ENCODE peak calls at places on chromosomes 12 and 14, in six cellular contexts. C is GM12892, J is GM12878, L is K562, T is H1, M is HepG2. P is an unnamed sample.

GRCh38 chr12:111393700-111394275 is 11.9 kb upstream of the SH2B3 start:
- DNase-seq in L (peak), T (no peak), C (no peak), J (no peak), M (no peak), P (no peak)

GRCh38 chr12:103771466-103771865 is 69.6 kb downstream of the NT5DC3 start:
- DNase-seq in J (no peak), C (no peak), M (peak), T (peak), L (peak), P (no peak)

GRCh38 chr12:12645485-12645884 is 33.8 kb downstream of the CREBL2 start:
- DNase-seq in T (no peak), L (peak), M (peak), J (no peak), C (no peak), P (no peak)

GRCh38 chr12:106634206-106634605 is 51.4 kb downstream of the RFX4 start:
- DNase-seq in L (no peak), C (no peak), T (no peak), J (no peak), M (no peak), P (no peak)

GRCh38 chr12:122668268-122668667 is 34.9 kb downstream of the HCAR2 start:
- DNase-seq in M (no peak), C (no peak), T (no peak), J (no peak), L (no peak), P (no peak)

GRCh38 chr14:70317969-70318634 is 41.4 kb downstream of the COX16 start:
- DNase-seq in C (no peak), M (peak), T (peak), L (peak), J (peak), P (peak)

GRCh38 chr12:77947326-77947725 is 116.6 kb downstream of the NAV3 start:
- DNase-seq in L (no peak), T (no peak), C (no peak), M (no peak), J (no peak), P (no peak)

GRCh38 chr14:23114669-23115491 is 4.2 kb downstream of the CEBPE start:
- DNase-seq in C (no peak), L (no peak), T (no peak), M (peak), J (no peak), P (no peak)

GRCh38 chr14:60964901-60965300 is 16.0 kb downstream of the TRMT5 start:
- DNase-seq in C (no peak), J (no peak), L (no peak), M (peak), T (no peak), P (no peak)

GRCh38 chr12:64549108-64549507 is 61.2 kb upstream of the RASSF3 start:
- DNase-seq in L (no peak), T (no peak), C (no peak), M (no peak), J (no peak), P (no peak)

GRCh38 chr12:19529933-19530630 is 90.8 kb downstream of the AEBP2 start:
- DNase-seq in L (no peak), T (no peak), C (no peak), M (no peak), J (no peak), P (no peak)

GRCh38 chr12:122836027-122836921 is 1.0 kb downstream of the HIP1R start:
- DNase-seq in L (peak), C (peak), T (no peak), J (peak), M (peak), P (peak)

GRCh38 chr12:120692524-120693033 is 5.6 kb downstream of the MLEC start:
- DNase-seq in C (no peak), M (peak), T (no peak), L (no peak), J (no peak), P (no peak)

GRCh38 chr12:42446761-42447160 is 120.8 kb downstream of the PPHLN1 start:
- DNase-seq in C (no peak), L (no peak), J (no peak), M (no peak), T (no peak), P (no peak)

GRCh38 chr12:52323001-52323400 is 1.8 kb upstream of the KRT83 start:
- DNase-seq in C (no peak), J (no peak), T (no peak), L (no peak), M (no peak), P (no peak)

GRCh38 chr12:84136862-84137367 is 775.7 kb downstream of the SLC6A15 start:
- DNase-seq in T (no peak), J (no peak), L (no peak), C (no peak), M (no peak), P (no peak)

GRCh38 chr12:68884251-68884650 is 48.7 kb downstream of the CPM start:
- DNase-seq in J (no peak), L (no peak), M (no peak), T (no peak), C (no peak), P (no peak)

GRCh38 chr12:6845395-6845794 is 4.7 kb downstream of the GNB3 start:
- DNase-seq in T (no peak), C (no peak), L (no peak), M (no peak), J (no peak), P (no peak)

GRCh38 chr12:52818376-52818775 is 4.5 kb upstream of the KRT4 start:
- DNase-seq in L (no peak), T (no peak), C (no peak), J (no peak), M (no peak), P (no peak)

GRCh38 chr12:26428420-26428819 is 233.0 kb downstream of the SSPN start:
- DNase-seq in T (no peak), C (no peak), J (no peak), M (no peak), L (no peak), P (no peak)

GRCh38 chr14:91806716-91807115 is 60.6 kb downstream of the TC2N start:
- DNase-seq in T (no peak), J (no peak), C (no peak), L (no peak), M (no peak), P (no peak)

GRCh38 chr14:50932592-50933500 is 11.4 kb downstream of the PYGL start:
- DNase-seq in M (no peak), J (no peak), T (no peak), C (no peak), L (no peak), P (no peak)

GRCh38 chr12:106976668-106977067 is 10.3 kb downstream of the MTERF2 start:
- DNase-seq in L (no peak), J (no peak), C (no peak), T (no peak), M (no peak), P (no peak)

GRCh38 chr14:89011727-89012271 is 187.3 kb downstream of the TTC8 start:
- DNase-seq in M (no peak), C (no peak), J (no peak), T (no peak), L (no peak), P (no peak)

GRCh38 chr12:63103489-63104131 is 47.4 kb downstream of the AVPR1A start:
- DNase-seq in J (no peak), T (no peak), M (peak), L (peak), C (no peak), P (no peak)

DNA sequence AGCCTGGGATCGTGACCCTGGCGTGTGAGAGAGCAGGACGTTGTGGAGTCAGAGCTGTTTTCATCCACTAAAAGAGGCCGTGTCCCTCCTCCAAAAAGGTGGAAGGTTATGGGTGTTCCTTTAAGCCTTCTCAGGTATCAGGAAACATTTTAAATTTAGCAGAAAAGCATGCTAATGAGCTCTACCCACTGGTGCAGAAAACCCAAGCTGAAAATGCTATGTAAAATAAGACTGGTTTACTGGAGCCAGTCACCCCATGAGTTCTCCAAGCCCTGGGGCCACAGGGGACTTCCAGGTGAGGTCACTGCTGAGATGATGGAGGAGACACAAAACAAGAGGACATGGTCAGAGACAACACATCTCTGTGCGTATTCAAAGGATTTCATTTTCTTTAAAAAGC is 14.0 kb downstream of the PRKAB1 start:
- DNase-seq in T (no peak), C (no peak), L (no peak), J (peak), M (no peak), P (no peak)
- TF ChIP-seq TAF1 in T (no peak), C (no peak), L (no peak), J (no peak), M (no peak), P (peak)

GRCh38 chr12:48814313-48815280 is 3.7 kb upstream of the CACNB3 start:
- DNase-seq in L (peak), C (peak), T (no peak), M (peak), J (peak), P (peak)
- TF ChIP-seq POLR2A in L (peak), C (peak), T (no peak), M (no peak), J (peak), P (no peak)

GRCh38 chr12:49580572-49581535 is 12.9 kb upstream of the MCRS1 start:
- DNase-seq in T (peak), L (peak), J (no peak), C (peak), M (peak), P (peak)

GRCh38 chr12:49582840-49583239 is 14.9 kb upstream of the MCRS1 start:
- DNase-seq in M (no peak), L (no peak), J (no peak), C (no peak), T (no peak), P (no peak)

GRCh38 chr12:49577589-49578315 is 9.8 kb upstream of the MCRS1 start:
- DNase-seq in C (no peak), M (no peak), T (no peak), J (no peak), L (peak), P (no peak)

GRCh38 chr12:49582201-49582600 is 14.3 kb upstream of the MCRS1 start:
- DNase-seq in L (no peak), C (no peak), T (no peak), M (no peak), J (no peak), P (no peak)

DNA sequence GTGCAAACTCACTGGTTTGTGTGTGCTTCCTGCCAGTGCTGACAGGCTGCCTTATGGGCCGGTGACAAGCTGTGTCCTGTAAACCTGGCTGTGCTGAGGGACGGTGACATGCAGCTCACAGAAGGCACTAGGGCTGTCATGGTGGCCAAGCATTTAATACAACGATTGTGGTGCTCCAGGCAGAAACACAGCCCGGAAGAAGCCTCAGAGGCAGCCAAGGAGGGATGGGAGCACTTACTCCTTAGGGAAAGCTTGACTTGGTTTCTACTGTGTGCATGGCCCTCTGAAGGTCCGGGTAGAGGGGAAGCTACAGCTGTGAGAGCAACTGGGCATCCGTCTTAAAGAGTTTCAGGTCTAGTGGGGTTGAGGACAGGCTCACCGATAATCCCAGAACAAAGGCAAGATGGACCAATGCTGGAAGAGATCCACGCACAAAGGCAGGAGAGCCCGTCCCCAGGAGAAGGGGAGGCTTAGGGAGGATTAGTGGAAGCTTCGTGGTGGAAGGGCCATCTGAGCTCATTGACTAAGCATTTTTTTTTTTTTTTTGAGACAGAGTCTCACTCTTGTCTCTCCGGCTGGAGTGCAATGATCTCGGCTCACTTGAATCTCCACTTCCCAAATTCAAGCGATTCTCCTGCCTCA is 10.7 kb upstream of the MCRS1 start:
- DNase-seq in L (no peak), C (no peak), J (no peak), M (no peak), T (no peak), P (no peak)
- TF ChIP-seq TAF1 in L (no peak), C (no peak), J (no peak), M (no peak), T (no peak), P (no peak)

DNA sequence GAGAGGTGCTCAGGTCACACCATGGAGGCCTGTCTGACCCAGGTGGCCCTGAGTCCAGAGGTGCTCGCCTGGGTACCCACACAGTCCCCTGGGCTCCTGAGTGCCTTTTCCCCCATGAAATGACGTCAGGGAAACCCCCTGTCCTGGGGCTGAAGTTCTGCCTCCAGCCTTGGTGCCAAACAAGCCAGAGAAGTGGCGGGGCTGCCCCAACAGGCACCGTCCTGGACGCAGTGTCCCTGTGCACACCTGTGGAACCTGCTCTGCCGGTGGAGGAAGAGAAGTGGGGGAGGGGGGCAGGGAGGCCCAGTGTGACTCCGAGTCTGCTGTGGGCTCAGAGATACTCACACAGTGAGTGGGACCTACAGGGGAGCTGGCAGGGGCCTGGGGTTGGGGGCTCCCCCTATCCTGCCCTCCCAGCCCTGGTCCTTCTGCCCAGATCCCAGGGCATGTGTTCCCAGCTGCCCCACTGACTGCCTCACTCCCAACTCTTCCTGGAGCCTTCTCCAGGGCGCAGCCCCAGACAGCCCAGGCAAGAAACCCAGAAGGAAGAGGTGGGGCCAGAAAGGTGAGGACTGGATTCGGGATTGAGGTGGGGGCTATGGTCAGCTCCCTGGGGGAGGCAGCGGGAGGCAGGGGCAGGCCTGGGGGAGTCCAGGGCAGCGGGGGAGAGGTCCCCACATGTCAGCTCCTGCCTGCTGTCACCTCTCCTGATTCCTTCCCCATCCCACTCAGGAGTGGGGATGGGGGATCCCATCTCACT is 24.8 kb downstream of the CCDC85C start:
- DNase-seq in M (no peak), J (no peak), L (no peak), T (no peak), C (no peak), P (no peak)
- TF ChIP-seq POLR2A in M (no peak), J (no peak), L (no peak), T (no peak), C (no peak), P (no peak)

DNA sequence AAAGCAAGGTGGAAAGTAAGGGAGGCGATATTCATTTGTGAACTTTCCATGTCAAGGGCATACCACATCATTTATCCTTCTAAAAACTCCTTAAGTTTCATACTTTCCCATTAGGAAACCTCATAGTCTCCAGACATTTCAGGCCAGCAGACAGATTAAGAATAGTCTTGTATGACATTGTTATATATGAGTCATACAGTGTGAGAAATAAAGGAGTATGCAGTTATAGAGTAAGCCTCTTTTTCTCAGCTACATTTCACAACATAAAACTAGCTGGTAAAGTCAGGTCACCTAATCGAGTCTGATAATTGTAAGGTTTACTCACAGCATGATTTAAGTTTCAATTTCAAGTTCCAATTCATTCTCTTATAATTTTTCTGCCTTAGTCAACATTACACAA is 164.3 kb downstream of the GRIP1 start:
- DNase-seq in T (no peak), M (no peak), L (no peak), C (no peak), J (no peak), P (no peak)
- TF ChIP-seq TAF1 in T (no peak), M (no peak), L (no peak), C (no peak), J (no peak), P (no peak)

GRCh38 chr12:100197486-100197885 is 3.1 kb upstream of the ACTR6 start:
- DNase-seq in C (no peak), M (no peak), T (no peak), J (no peak), L (no peak), P (no peak)

GRCh38 chr12:100190013-100190394 is 10.6 kb upstream of the ACTR6 start:
- DNase-seq in J (no peak), M (no peak), C (no peak), T (no peak), L (no peak), P (no peak)

GRCh38 chr12:100187857-100188519 is 12.6 kb upstream of the ACTR6 start:
- DNase-seq in T (no peak), M (no peak), L (no peak), J (no peak), C (no peak), P (no peak)

GRCh38 chr12:100189241-100190012 is 11.2 kb upstream of the ACTR6 start:
- DNase-seq in C (no peak), J (no peak), M (no peak), L (no peak), T (no peak), P (no peak)

GRCh38 chr12:100193085-100193484 is 7.5 kb upstream of the ACTR6 start:
- DNase-seq in T (no peak), J (no peak), M (no peak), L (no peak), C (no peak), P (no peak)
- TF ChIP-seq POLR2A in T (no peak), J (no peak), M (no peak), L (no peak), C (no peak), P (no peak)

P was measured in GM12891.